ENCODE peak calls at places on chromosomes 3 and 15, in five cellular contexts. S, Z, L, I and Q are unnamed samples.

GRCh38 chr3:64954995-64955636 is 267.3 kb upstream of the ADAMTS9 start:
- DNase-seq in L (no peak), S (no peak), I (no peak), Z (peak; percentile 8), Q (no peak)

GRCh38 chr15:39621210-39621609 is 40.3 kb downstream of the THBS1 start:
- DNase-seq in S (no peak), I (no peak), Z (no peak), L (no peak), Q (no peak)

GRCh38 chr15:68537097-68537496 is 41.7 kb upstream of the CORO2B start:
- DNase-seq in I (no peak), Z (no peak), L (no peak), S (peak; percentile 29), Q (no peak)

GRCh38 chr15:71302861-71303410 is 187.7 kb downstream of the THSD4 start:
- DNase-seq in S (peak; percentile 50), L (no peak), I (no peak), Z (no peak), Q (no peak)

GRCh38 chr3:172666873-172667694 is 43.8 kb downstream of the NCEH1 start:
- DNase-seq in Z (peak; percentile 67), I (no peak), L (peak; percentile 93), S (peak; percentile 86), Q (peak; percentile 51)

GRCh38 chr3:156416846-156417581 is 137.9 kb downstream of the SSR3 start:
- DNase-seq in I (no peak), L (no peak), Z (peak; percentile 59), S (peak; percentile 53), Q (no peak)

GRCh38 chr3:47444103-47444502 is 31.6 kb downstream of the SCAP start:
- DNase-seq in S (no peak), Z (peak; percentile 96), I (no peak), L (no peak), Q (no peak)

GRCh38 chr15:85000937-85001336 is 19.3 kb downstream of the PDE8A start:
- DNase-seq in Z (no peak), L (no peak), S (no peak), I (no peak), Q (no peak)

GRCh38 chr3:179464296-179465092 is 13.2 kb upstream of the GNB4 start:
- DNase-seq in S (no peak), I (no peak), Z (no peak), L (no peak), Q (no peak)

GRCh38 chr3:4897765-4898453 is 81.3 kb upstream of the BHLHE40 start:
- DNase-seq in Z (no peak), S (peak; percentile 17), I (no peak), L (no peak), Q (no peak)

GRCh38 chr3:191280111-191280510 is 49.1 kb upstream of the CCDC50 start:
- DNase-seq in Z (no peak), I (no peak), L (no peak), S (no peak), Q (no peak)

GRCh38 chr3:134325722-134326121 is 48.5 kb downstream of the AMOTL2 start:
- DNase-seq in L (no peak), Z (no peak), S (no peak), I (no peak), Q (no peak)

GRCh38 chr3:139572847-139573672 is 33.5 kb upstream of the RBP1 start:
- DNase-seq in Z (peak; percentile 44), S (no peak), I (no peak), L (no peak), Q (no peak)

GRCh38 chr3:196979545-196979944 is 10.9 kb upstream of the PIGZ start:
- DNase-seq in Z (no peak), S (peak; percentile 84), L (peak; percentile 32), I (no peak), Q (no peak)

GRCh38 chr3:137572931-137573330 is 191.2 kb upstream of the SOX14 start:
- DNase-seq in Z (no peak), I (no peak), L (no peak), S (no peak), Q (no peak)

GRCh38 chr3:5791558-5791957 is 604.1 kb downstream of the EDEM1 start:
- DNase-seq in S (no peak), L (no peak), I (no peak), Z (peak; percentile 24), Q (no peak)

GRCh38 chr15:52220251-52220650 is 29.1 kb upstream of the GNB5 start:
- DNase-seq in I (no peak), Z (no peak), L (no peak), S (no peak), Q (no peak)

GRCh38 chr3:101036676-101037075 is 43.5 kb upstream of the ABI3BP start:
- DNase-seq in I (no peak), L (no peak), Z (peak; percentile 73), S (no peak), Q (no peak)

GRCh38 chr15:85558747-85559327 is 178.4 kb downstream of the AKAP13 start:
- DNase-seq in Z (no peak), S (no peak), L (no peak), I (no peak), Q (no peak)

GRCh38 chr3:112767177-112767576 is 79.5 kb downstream of the CD200R1L start:
- DNase-seq in L (no peak), S (no peak), Z (no peak), I (no peak), Q (no peak)

GRCh38 chr15:35349916-35350315 is 196.0 kb downstream of the DPH6 start:
- DNase-seq in L (no peak), I (no peak), Z (peak; percentile 48), S (no peak), Q (no peak)

GRCh38 chr3:104362319-104362718 is 1004.4 kb upstream of the ALCAM start:
- DNase-seq in Z (peak; percentile 14), S (no peak), I (no peak), L (no peak), Q (no peak)

GRCh38 chr15:58686286-58686685 is 63.2 kb downstream of the ADAM10 start:
- DNase-seq in Z (no peak), S (no peak), L (peak; percentile 67), I (no peak), Q (no peak)

GRCh38 chr15:42732095-42732827 is 4.7 kb downstream of the CDAN1 start:
- DNase-seq in L (no peak), S (no peak), Z (no peak), I (no peak), Q (no peak)

GRCh38 chr3:132735589-132735988 is 13.4 kb upstream of the NPHP3 start:
- DNase-seq in S (no peak), L (no peak), I (no peak), Z (no peak), Q (no peak)

GRCh38 chr15:25438601-25439455 is at the start of gene UBE3A:
- DNase-seq in Z (peak; percentile 68), L (peak; percentile 95), I (peak; percentile 93), S (peak; percentile 91), Q (peak; percentile 92)

GRCh38 chr3:133276594-133276993 is 123.3 kb upstream of the BFSP2 start:
- DNase-seq in L (no peak), I (no peak), Z (no peak), S (no peak), Q (no peak)

GRCh38 chr3:73041537-73041936 is 19.9 kb upstream of the EBLN2 start:
- DNase-seq in L (no peak), I (no peak), S (no peak), Z (no peak), Q (no peak)

GRCh38 chr3:132563409-132564074 is 33.5 kb upstream of the ACKR4 start:
- DNase-seq in S (no peak), L (no peak), I (no peak), Z (no peak), Q (no peak)

GRCh38 chr3:79016587-79017380 is 751.0 kb downstream of the ROBO1 start:
- DNase-seq in S (no peak), L (no peak), I (no peak), Z (peak; percentile 47), Q (no peak)

DNA sequence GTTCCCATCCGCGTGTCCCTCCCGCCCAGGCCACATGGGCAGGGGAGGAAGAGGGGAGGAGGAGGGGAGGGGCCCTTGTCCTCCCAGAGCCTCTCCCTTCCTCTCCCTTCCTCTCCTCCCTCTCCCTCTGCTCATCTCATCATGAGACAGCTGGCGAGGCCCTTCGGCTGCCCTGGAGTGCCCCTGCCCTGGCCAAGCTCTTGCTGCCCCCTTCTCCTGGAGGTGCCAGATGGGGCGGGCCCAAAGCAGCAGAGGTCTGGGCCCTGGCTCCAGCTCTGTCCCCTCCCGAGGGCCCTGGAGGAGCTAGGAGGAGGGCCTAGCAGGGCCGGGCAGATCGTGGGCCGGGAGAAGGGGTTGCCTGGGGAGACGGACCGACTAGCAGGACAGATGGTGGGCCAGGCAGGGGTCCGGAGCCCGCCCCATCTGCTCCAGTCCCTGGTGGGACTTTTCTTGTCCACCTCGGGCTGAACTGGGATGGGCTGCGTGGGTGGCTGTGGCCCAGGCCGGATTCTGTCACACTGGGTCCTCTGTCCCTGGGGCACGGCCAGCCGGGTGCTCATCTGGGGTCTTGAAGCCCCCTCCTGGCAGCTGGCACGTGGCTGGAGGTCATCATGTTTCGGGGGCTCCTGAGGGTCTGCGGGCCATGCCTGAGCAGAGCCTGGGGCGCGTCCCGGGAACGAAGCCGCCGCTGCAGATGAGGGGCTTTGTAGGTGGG is 183.4 kb downstream of the GOLGA6L6 start:
- DNase-seq in L (no peak), Z (no peak), S (no peak), I (no peak), Q (no peak)
- H3K27me3 ChIP-seq in L (no peaks in the 10 kb centered on the region), Z (no peaks in the 10 kb centered on the region), S (no peaks in the 10 kb centered on the region), I (no peaks in the 10 kb centered on the region), Q (no peaks in the 10 kb centered on the region)

GRCh38 chr3:27726240-27726639 is 4.1 kb upstream of the EOMES start:
- DNase-seq in S (no peak), L (no peak), Z (no peak), I (no peak), Q (no peak)

GRCh38 chr3:27729748-27730611 is 7.9 kb upstream of the EOMES start:
- DNase-seq in L (peak; percentile 85), I (no peak), S (no peak), Z (no peak), Q (no peak)

GRCh38 chr3:27730774-27731659 is 8.9 kb upstream of the EOMES start:
- DNase-seq in S (no peak), Z (no peak), L (peak; percentile 82), I (no peak), Q (no peak)

GRCh38 chr3:27728195-27729087 is 6.3 kb upstream of the EOMES start:
- DNase-seq in S (no peak), L (peak; percentile 98), Z (no peak), I (no peak), Q (no peak)

DNA sequence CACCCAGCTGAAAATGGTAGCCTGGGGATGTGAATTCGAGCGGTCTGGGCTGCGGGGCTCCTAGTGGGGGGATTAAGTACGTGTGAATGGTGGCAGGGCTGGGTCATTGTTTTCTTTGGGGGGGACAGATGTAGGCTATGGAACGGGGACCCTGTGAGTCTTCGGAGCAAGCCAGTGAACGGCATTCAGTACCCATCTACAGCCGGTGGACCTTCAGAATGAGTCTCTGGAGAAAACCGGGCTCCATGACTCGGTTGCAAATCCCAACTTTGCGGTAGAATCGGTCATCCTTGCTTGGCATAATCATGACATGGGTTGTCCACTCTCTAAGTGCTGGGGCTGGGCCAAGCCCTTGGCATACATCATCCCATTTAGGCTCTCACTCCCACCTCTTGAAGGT is 7.2 kb upstream of the EOMES start:
- DNase-seq in Z (no peak), I (no peak), S (no peak), L (peak; percentile 85), Q (no peak)
- H3K27me3 ChIP-seq in Z (peaks cover 54% of the 10 kb centered on the region), I (peaks cover 29% of the 10 kb centered on the region), S (peaks cover 66% of the 10 kb centered on the region), L (peaks cover 67% of the 10 kb centered on the region), Q (peaks cover 51% of the 10 kb centered on the region)

GRCh38 chr15:73368301-73369072 is at the start of gene HCN4:
- DNase-seq in S (no peak), L (peak; percentile 91), I (no peak), Z (no peak), Q (no peak)
- H3K27me3 ChIP-seq in S (peaks cover 37% of the 10 kb centered on the region), L (peaks cover 64% of the 10 kb centered on the region), I (peaks cover 24% of the 10 kb centered on the region), Z (peaks cover 46% of the 10 kb centered on the region), Q (no peaks in the 10 kb centered on the region)

GRCh38 chr15:32148833-32149555 is 118.7 kb downstream of the CHRNA7 start:
- DNase-seq in L (no peak), I (no peak), Z (no peak), S (no peak), Q (no peak)
- H3K27me3 ChIP-seq in L (no peaks in the 10 kb centered on the region), I (no peaks in the 10 kb centered on the region), Z (no peaks in the 10 kb centered on the region), S (no peaks in the 10 kb centered on the region), Q (no peaks in the 10 kb centered on the region)